ENCODE peak calls at places on chromosomes 11 and 22, in four cellular contexts. One of them, this sample, is unnamed.

GRCh38 chr11:44530413-44531115 is 34.9 kb upstream of the CD82 start:
- DNase-seq in HepG2: no peak
- DNase-seq in K562: peak
- DNase-seq in SK-N-SH: no peak
- DNase-seq in this sample: no peak

GRCh38 chr11:44005076-44005800 is 42.5 kb upstream of the ACCSL start:
- DNase-seq in SK-N-SH: peak
- DNase-seq in K562: no peak
- DNase-seq in HepG2: no peak
- DNase-seq in this sample: no peak

GRCh38 chr11:71158936-71159335 is 93.4 kb downstream of the SHANK2 start:
- DNase-seq in SK-N-SH: no peak
- DNase-seq in HepG2: no peak
- DNase-seq in K562: no peak
- DNase-seq in this sample: no peak

GRCh38 chr11:3166268-3167142 is 1.4 kb upstream of the OSBPL5 start:
- DNase-seq in K562: no peak
- DNase-seq in HepG2: no peak
- DNase-seq in SK-N-SH: no peak
- DNase-seq in this sample: peak

GRCh38 chr11:122343247-122343646 is 227.2 kb upstream of the BLID start:
- DNase-seq in HepG2: no peak
- DNase-seq in K562: no peak
- DNase-seq in SK-N-SH: no peak
- DNase-seq in this sample: no peak

GRCh38 chr11:29310016-29310415 is 706.8 kb downstream of the KCNA4 start:
- DNase-seq in K562: no peak
- DNase-seq in HepG2: no peak
- DNase-seq in SK-N-SH: no peak
- DNase-seq in this sample: no peak

GRCh38 chr22:45692549-45692948 is 20.9 kb downstream of the ATXN10 start:
- DNase-seq in HepG2: no peak
- DNase-seq in SK-N-SH: no peak
- DNase-seq in K562: no peak
- DNase-seq in this sample: no peak

GRCh38 chr11:20351151-20351550 is 12.4 kb upstream of the HTATIP2 start:
- DNase-seq in SK-N-SH: no peak
- DNase-seq in K562: no peak
- DNase-seq in HepG2: no peak
- DNase-seq in this sample: no peak

GRCh38 chr11:91822805-91823204 is 401.8 kb upstream of the FAT3 start:
- DNase-seq in K562: no peak
- DNase-seq in SK-N-SH: no peak
- DNase-seq in HepG2: no peak
- DNase-seq in this sample: no peak

GRCh38 chr11:115682101-115682500 is 177.9 kb upstream of the CADM1 start:
- DNase-seq in K562: no peak
- DNase-seq in SK-N-SH: no peak
- DNase-seq in HepG2: no peak
- DNase-seq in this sample: no peak

GRCh38 chr11:79043726-79044125 is 397.1 kb downstream of the TENM4 start:
- DNase-seq in HepG2: no peak
- DNase-seq in K562: no peak
- DNase-seq in SK-N-SH: no peak
- DNase-seq in this sample: no peak

GRCh38 chr11:116488836-116489389 is 283.9 kb downstream of the BUD13 start:
- DNase-seq in SK-N-SH: no peak
- DNase-seq in K562: no peak
- DNase-seq in HepG2: no peak
- DNase-seq in this sample: no peak

GRCh38 chr11:102891736-102892135 is 17.0 kb upstream of the MMP12 start:
- DNase-seq in HepG2: no peak
- DNase-seq in SK-N-SH: no peak
- DNase-seq in K562: no peak
- DNase-seq in this sample: no peak

GRCh38 chr11:102883132-102883531 is 8.3 kb upstream of the MMP12 start:
- DNase-seq in HepG2: no peak
- DNase-seq in K562: no peak
- DNase-seq in SK-N-SH: no peak
- DNase-seq in this sample: no peak

GRCh38 chr11:102882389-102883024 is 7.7 kb upstream of the MMP12 start:
- DNase-seq in HepG2: no peak
- DNase-seq in K562: no peak
- DNase-seq in SK-N-SH: no peak
- DNase-seq in this sample: no peak

GRCh38 chr11:102886999-102887398 is 12.2 kb upstream of the MMP12 start:
- DNase-seq in HepG2: no peak
- DNase-seq in SK-N-SH: no peak
- DNase-seq in K562: no peak
- DNase-seq in this sample: no peak
- TF ChIP-seq FOXJ3 in HepG2: no peak
- TF ChIP-seq FOXJ3 in SK-N-SH: no peak
- TF ChIP-seq FOXJ3 in K562: no peak
- TF ChIP-seq FOXJ3 in this sample: no peak

GRCh38 chr22:50138988-50139387 is 31.5 kb upstream of the PANX2 start:
- DNase-seq in SK-N-SH: no peak
- DNase-seq in HepG2: peak
- DNase-seq in K562: no peak
- DNase-seq in this sample: no peak

GRCh38 chr22:50136431-50137047 is 34.0 kb upstream of the PANX2 start:
- DNase-seq in HepG2: no peak
- DNase-seq in K562: no peak
- DNase-seq in SK-N-SH: no peak
- DNase-seq in this sample: no peak

GRCh38 chr22:50140615-50141014 is 29.9 kb upstream of the PANX2 start:
- DNase-seq in SK-N-SH: no peak
- DNase-seq in HepG2: peak
- DNase-seq in K562: no peak
- DNase-seq in this sample: no peak

GRCh38 chr22:50139843-50140415 is 30.6 kb upstream of the PANX2 start:
- DNase-seq in HepG2: peak
- DNase-seq in SK-N-SH: no peak
- DNase-seq in K562: no peak
- DNase-seq in this sample: no peak

DNA sequence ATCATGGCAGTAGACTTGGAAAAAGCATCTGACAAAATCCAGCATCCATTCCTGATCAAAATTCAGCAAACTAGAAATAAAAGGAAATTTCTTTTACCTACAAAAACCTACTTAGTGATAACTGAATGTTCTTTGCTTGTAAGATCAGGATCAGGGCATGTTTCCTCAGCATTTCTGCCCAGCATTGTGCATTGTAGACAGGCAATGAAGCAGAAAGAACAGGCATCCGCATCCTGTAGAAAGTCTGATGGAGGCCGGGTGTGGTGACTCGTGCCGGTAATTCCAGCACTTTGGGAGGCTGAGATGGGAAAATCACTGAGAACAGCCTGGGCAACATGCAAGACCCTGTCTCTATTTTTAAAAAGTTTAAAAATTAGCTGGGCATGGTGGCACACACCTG is 32.5 kb upstream of the PANX2 start:
- DNase-seq in HepG2: no peak
- DNase-seq in SK-N-SH: no peak
- DNase-seq in K562: no peak
- DNase-seq in this sample: no peak
- TF ChIP-seq FOXJ3 in HepG2: no peak
- TF ChIP-seq FOXJ3 in SK-N-SH: no peak
- TF ChIP-seq FOXJ3 in K562: no peak
- TF ChIP-seq FOXJ3 in this sample: no peak

GRCh38 chr11:119196833-119197483 is 9.2 kb upstream of the CBL start:
- DNase-seq in K562: peak
- DNase-seq in SK-N-SH: peak
- DNase-seq in HepG2: peak
- DNase-seq in this sample: peak
- TF ChIP-seq FOXJ3 in K562: no peak
- TF ChIP-seq FOXJ3 in SK-N-SH: no peak
- TF ChIP-seq FOXJ3 in HepG2: no peak
- TF ChIP-seq FOXJ3 in this sample: no peak

GRCh38 chr22:47092896-47093311 is 330.5 kb downstream of the TBC1D22A start:
- DNase-seq in K562: no peak
- DNase-seq in SK-N-SH: no peak
- DNase-seq in HepG2: no peak
- DNase-seq in this sample: no peak
- TF ChIP-seq FOXJ3 in K562: no peak
- TF ChIP-seq FOXJ3 in SK-N-SH: no peak
- TF ChIP-seq FOXJ3 in HepG2: no peak
- TF ChIP-seq FOXJ3 in this sample: no peak

GRCh38 chr11:17810041-17810440 is 75.5 kb downstream of the KCNC1 start:
- DNase-seq in SK-N-SH: no peak
- DNase-seq in K562: no peak
- DNase-seq in HepG2: no peak
- DNase-seq in this sample: no peak

GRCh38 chr11:17811416-17811815 is 76.8 kb downstream of the KCNC1 start:
- DNase-seq in HepG2: no peak
- DNase-seq in K562: no peak
- DNase-seq in SK-N-SH: no peak
- DNase-seq in this sample: no peak

GRCh38 chr11:17813391-17814059 is 78.9 kb downstream of the KCNC1 start:
- DNase-seq in HepG2: no peak
- DNase-seq in SK-N-SH: no peak
- DNase-seq in K562: no peak
- DNase-seq in this sample: no peak

GRCh38 chr11:17812286-17813187 is 78.0 kb downstream of the KCNC1 start:
- DNase-seq in SK-N-SH: peak
- DNase-seq in HepG2: no peak
- DNase-seq in K562: no peak
- DNase-seq in this sample: no peak

DNA sequence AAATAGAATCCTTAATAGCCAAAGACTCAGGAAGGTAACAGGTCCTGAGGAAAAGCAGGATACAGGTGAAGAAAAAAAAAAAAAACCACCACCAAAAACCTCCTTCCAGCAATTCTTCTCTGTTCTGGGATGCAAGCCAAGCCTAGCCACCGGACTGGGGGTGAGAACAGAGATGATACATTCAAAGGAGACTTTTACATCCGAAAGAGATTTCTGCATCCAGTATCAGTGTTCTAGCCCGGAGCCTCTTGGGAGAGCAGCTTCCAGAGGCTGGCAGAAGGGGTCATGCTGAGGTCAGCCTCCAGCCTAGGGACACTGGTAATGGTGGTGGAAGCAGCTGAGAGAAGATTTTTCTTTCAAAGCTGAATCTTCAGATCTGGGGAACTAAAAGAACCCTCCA is 76.2 kb downstream of the KCNC1 start:
- DNase-seq in K562: no peak
- DNase-seq in SK-N-SH: peak
- DNase-seq in HepG2: no peak
- DNase-seq in this sample: no peak
- TF ChIP-seq FOXJ3 in K562: no peak
- TF ChIP-seq FOXJ3 in SK-N-SH: no peak
- TF ChIP-seq FOXJ3 in HepG2: no peak
- TF ChIP-seq FOXJ3 in this sample: no peak

GRCh38 chr11:120318906-120319305 is 6.2 kb upstream of the TLCD5 start:
- DNase-seq in HepG2: no peak
- DNase-seq in SK-N-SH: no peak
- DNase-seq in K562: no peak
- DNase-seq in this sample: no peak

GRCh38 chr11:120317689-120318195 is 7.4 kb upstream of the TLCD5 start:
- DNase-seq in SK-N-SH: no peak
- DNase-seq in K562: no peak
- DNase-seq in HepG2: no peak
- DNase-seq in this sample: no peak

GRCh38 chr11:120314861-120315260 is 10.2 kb upstream of the TLCD5 start:
- DNase-seq in K562: no peak
- DNase-seq in HepG2: no peak
- DNase-seq in SK-N-SH: no peak
- DNase-seq in this sample: no peak

GRCh38 chr11:120316880-120317688 is 8.0 kb upstream of the TLCD5 start:
- DNase-seq in K562: no peak
- DNase-seq in SK-N-SH: no peak
- DNase-seq in HepG2: no peak
- DNase-seq in this sample: peak
- TF ChIP-seq FOXJ3 in K562: no peak
- TF ChIP-seq FOXJ3 in SK-N-SH: no peak
- TF ChIP-seq FOXJ3 in HepG2: no peak
- TF ChIP-seq FOXJ3 in this sample: no peak